ENCODE peak calls at places on chromosomes 16 and 17, in eight cellular contexts. A, Y, M, O, P, Z, U and Q are unnamed samples.

GRCh38 chr17:382644-383533 is 30.3 kb upstream of the RPH3AL start:
- DNase-seq in U (no peak), P (no peak), Y (no peak), O (no peak), M (no peak), A (no peak), Z (peak; percentile 62), Q (peak; percentile 85)

GRCh38 chr16:273547-274421 is 2.0 kb downstream of the RGS11 start:
- DNase-seq in O (no peak), P (no peak), U (peak; percentile 56), Y (no peak), A (no peak), M (no peak), Z (no peak), Q (no peak)

GRCh38 chr17:30790279-30790678 is 34.2 kb downstream of the CRLF3 start:
- DNase-seq in U (no peak), O (no peak), Y (no peak), M (no peak), A (no peak), P (no peak), Z (no peak), Q (no peak)

GRCh38 chr17:81902023-81902652 is at the start of gene NPB:
- DNase-seq in U (no peak), Z (no peak), Y (no peak), M (no peak), P (no peak), O (no peak), A (no peak), Q (peak; percentile 46)

GRCh38 chr17:37060094-37060493 is 111.3 kb downstream of the AATF start:
- DNase-seq in Z (no peak), A (no peak), M (no peak), U (no peak), Y (no peak), O (no peak), P (no peak), Q (no peak)

GRCh38 chr17:35809855-35810461 is 674 bp downstream of the TAF15 start:
- DNase-seq in P (no peak), M (no peak), Z (no peak), Y (no peak), A (no peak), O (peak; percentile 33), U (no peak), Q (no peak)

GRCh38 chr17:38585056-38585804 is 20.5 kb downstream of the SRCIN1 start:
- DNase-seq in O (peak; percentile 8), M (no peak), Z (no peak), Y (no peak), U (no peak), P (no peak), A (no peak), Q (peak; percentile 67)

GRCh38 chr16:69748694-69749345 is 5.9 kb downstream of the NOB1 start:
- DNase-seq in Z (no peak), A (no peak), Y (no peak), O (no peak), P (no peak), U (no peak), M (no peak), Q (no peak)

GRCh38 chr16:383326-384020 is 1.7 kb upstream of the PGAP6 start:
- DNase-seq in O (peak; percentile 74), M (no peak), Z (no peak), U (peak; percentile 73), P (no peak), A (peak; percentile 48), Y (peak; percentile 59), Q (peak; percentile 80)

GRCh38 chr17:1561420-1562177 is 993 bp downstream of the PITPNA start:
- DNase-seq in M (no peak), Y (no peak), A (peak; percentile 16), Z (peak; percentile 16), O (no peak), P (peak; percentile 26), U (no peak), Q (no peak)

GRCh38 chr17:40268141-40268712 is 19.5 kb upstream of the CDC6 start:
- DNase-seq in M (no peak), O (no peak), Y (no peak), U (no peak), A (no peak), P (no peak), Z (peak; percentile 16), Q (no peak)

GRCh38 chr16:56669005-56669839 is at the start of gene MT1H:
- DNase-seq in Z (no peak), O (no peak), A (no peak), U (peak; percentile 90), M (no peak), P (peak; percentile 22), Y (no peak), Q (no peak)

GRCh38 chr16:67202956-67203493 is 4.1 kb downstream of the ELMO3 start:
- DNase-seq in O (no peak), P (no peak), Y (no peak), U (no peak), A (no peak), Z (no peak), M (no peak), Q (no peak)

GRCh38 chr17:42249681-42250446 is 26.3 kb downstream of the STAT5B start:
- DNase-seq in M (no peak), P (no peak), A (peak; percentile 50), O (no peak), Y (no peak), U (no peak), Z (no peak), Q (no peak)

GRCh38 chr16:80681436-80681835 is 123.0 kb downstream of the CDYL2 start:
- DNase-seq in U (no peak), Z (no peak), A (no peak), P (no peak), Y (no peak), O (no peak), M (no peak), Q (no peak)

GRCh38 chr17:79798296-79799173 is 1.7 kb upstream of the CBX8 start:
- DNase-seq in M (no peak), A (no peak), Z (no peak), P (no peak), Y (no peak), O (no peak), U (no peak), Q (peak; percentile 45)

GRCh38 chr17:44119798-44120197 is 3.6 kb downstream of the HDAC5 start:
- DNase-seq in A (no peak), Z (no peak), M (no peak), O (no peak), P (no peak), U (no peak), Y (no peak), Q (no peak)

GRCh38 chr17:7479389-7480192 is at the start of gene ZBTB4:
- DNase-seq in M (no peak), U (no peak), P (peak; percentile 40), O (peak; percentile 15), Z (no peak), A (peak; percentile 60), Y (no peak), Q (peak; percentile 70)

GRCh38 chr17:19876524-19877161 is 8.9 kb upstream of the ULK2 start:
- DNase-seq in M (no peak), O (no peak), Y (no peak), A (peak; percentile 5), U (peak; percentile 60), Z (no peak), P (no peak), Q (no peak)

GRCh38 chr16:26644912-26645543 is 421.7 kb upstream of the C16orf82 start:
- DNase-seq in A (no peak), M (no peak), P (no peak), Y (no peak), O (no peak), Z (no peak), U (no peak), Q (no peak)

GRCh38 chr17:6555331-6556120 is 829 bp downstream of the PITPNM3 start:
- DNase-seq in P (no peak), Z (no peak), O (peak; percentile 73), M (no peak), U (no peak), A (no peak), Y (no peak), Q (peak; percentile 36)

GRCh38 chr16:1678500-1679098 is 520 bp downstream of the JPT2 start:
- DNase-seq in O (peak; percentile 45), Z (peak; percentile 23), Y (no peak), M (no peak), A (peak; percentile 39), P (peak; percentile 37), U (peak; percentile 35), Q (peak; percentile 49)

GRCh38 chr17:34654276-34654675 is 74.9 kb downstream of the TMEM132E start:
- DNase-seq in P (no peak), O (no peak), Y (no peak), M (no peak), A (no peak), U (no peak), Z (no peak), Q (peak; percentile 11)

GRCh38 chr16:85312174-85312573 is 199.9 kb upstream of the CIBAR2 start:
- DNase-seq in M (no peak), O (no peak), Y (no peak), P (no peak), U (no peak), A (no peak), Z (no peak), Q (no peak)

GRCh38 chr17:18377437-18378204 is at the start of gene EVPLL:
- DNase-seq in Z (no peak), A (no peak), P (no peak), U (no peak), O (peak; percentile 94), Y (no peak), M (no peak), Q (no peak)

GRCh38 chr17:78873519-78874340 is 29.3 kb downstream of the CEP295NL start:
- DNase-seq in O (peak; percentile 44), A (no peak), Y (no peak), U (peak; percentile 74), M (no peak), P (no peak), Z (no peak), Q (no peak)

GRCh38 chr16:68382296-68382718 is 66.0 kb downstream of the SMPD3 start:
- DNase-seq in Y (no peak), Z (no peak), U (no peak), M (no peak), O (no peak), A (no peak), P (no peak), Q (no peak)

GRCh38 chr17:15921640-15922039 is 23.3 kb upstream of the ADORA2B start:
- DNase-seq in U (no peak), P (no peak), Y (no peak), A (no peak), O (no peak), M (no peak), Z (no peak), Q (no peak)

GRCh38 chr17:77233635-77234334 is 93.0 kb downstream of the SEC14L1 start:
- DNase-seq in Z (peak; percentile 88), A (no peak), Y (no peak), M (no peak), U (no peak), O (peak; percentile 81), P (no peak), Q (peak; percentile 69)

GRCh38 chr17:65856865-65857264 is 295.4 kb upstream of the AXIN2 start:
- DNase-seq in P (no peak), U (no peak), Y (no peak), A (no peak), M (no peak), Z (peak; percentile 17), O (peak; percentile 62), Q (no peak)

GRCh38 chr17:7687072-7687907 is at the start of gene TP53:
- DNase-seq in M (peak; percentile 68), O (peak; percentile 87), Z (peak; percentile 92), A (peak; percentile 88), Y (peak; percentile 91), P (peak; percentile 79), U (peak; percentile 92), Q (peak; percentile 98)

GRCh38 chr16:50812046-50812445 is 70.2 kb downstream of the CYLD start:
- DNase-seq in Y (no peak), P (no peak), U (no peak), A (no peak), M (no peak), O (no peak), Z (no peak), Q (no peak)

GRCh38 chr17:6853764-6854442 is 22.4 kb upstream of the TEKT1 start:
- DNase-seq in M (no peak), A (no peak), Z (no peak), O (peak; percentile 56), P (no peak), U (no peak), Y (peak; percentile 68), Q (peak; percentile 93)

GRCh38 chr17:1796800-1797199 is 32.9 kb downstream of the SMYD4 start:
- DNase-seq in M (no peak), Z (peak; percentile 34), A (no peak), P (no peak), U (no peak), O (no peak), Y (no peak), Q (no peak)